ENCODE peak calls at places on chromosomes 1 and 21, in ten cellular contexts. S is activated CD4-positive, alpha-beta T cell treated with anti-CD3 and anti-CD28 coated beads, Interleukin-2, amount 50 U/mL, for 1 hour; V is NCI-H1417; A is NCI-H82; D is NCI-H1436; E is right lobe of liver; T is lung; L is IMR-90; G is stimulated activated CD4-positive, alpha-beta T cell treated with anti-CD3 and anti-CD28 coated beads, Interleukin-15, amount 100 ng/mL, for 1 hour; M is left colon. W is an unnamed sample.

GRCh38 chr21:45513003-45513706 is 29.1 kb downstream of the SLC19A1 start:
- DNase-seq in T (peak), S (no peak), D (no peak), G (no peak), A (no peak), V (peak), E (peak), L (no peak), M (peak), W (peak)

GRCh38 chr1:54768093-54768492 is 3.8 kb upstream of the PARS2 start:
- DNase-seq in M (peak), G (no peak), T (no peak), S (no peak), D (peak), V (peak), E (no peak), A (peak), L (peak), W (no peak)

GRCh38 chr21:34796518-34797201 is 127.9 kb downstream of the CLIC6 start:
- DNase-seq in S (no peak), L (no peak), G (no peak), D (no peak), T (no peak), E (no peak), V (no peak), A (peak), M (peak), W (no peak)

GRCh38 chr1:2609271-2610035 is 22.9 kb downstream of the PRXL2B start:
- DNase-seq in V (no peak), E (no peak), L (no peak), M (peak), D (no peak), A (no peak), G (no peak), S (no peak), T (no peak), W (no peak)

GRCh38 chr1:238409947-238410346 is 519.2 kb upstream of the ZP4 start:
- DNase-seq in D (no peak), L (peak), M (no peak), V (no peak), E (no peak), G (no peak), S (no peak), A (no peak), T (no peak), W (no peak)

GRCh38 chr1:119714583-119714982 is 2.8 kb downstream of the PHGDH start:
- DNase-seq in T (no peak), D (no peak), G (no peak), E (no peak), M (no peak), A (peak), V (no peak), L (no peak), S (no peak), W (no peak)

GRCh38 chr1:2526824-2527552 is 592 bp upstream of the PANK4 start:
- DNase-seq in L (peak), E (peak), A (peak), S (no peak), G (peak), V (peak), T (no peak), D (no peak), M (peak), W (no peak)

GRCh38 chr1:15994590-15995351 is 9.3 kb upstream of the SRARP start:
- DNase-seq in A (peak), M (peak), V (peak), G (peak), L (peak), S (peak), E (peak), D (no peak), T (peak), W (peak)

GRCh38 chr1:22812993-22813790 is 102.6 kb downstream of the EPHB2 start:
- DNase-seq in S (no peak), T (no peak), V (no peak), M (no peak), E (no peak), A (no peak), L (no peak), G (no peak), D (no peak), W (no peak)

GRCh38 chr21:28387220-28387619 is 605.5 kb downstream of the LTN1 start:
- DNase-seq in M (no peak), L (no peak), D (no peak), V (no peak), S (no peak), T (no peak), A (no peak), E (no peak), G (no peak), W (no peak)